ENCODE peak calls at places on chromosomes 12 and 14, in five cellular contexts. A is T-cell, R is GM06990, D is EH, Y is substantia nigra. S is an unnamed sample.
A peak's percentile ranks its signal among the peaks of the same experiment; 100 is the strongest.

GRCh38 chr12:321606-322326 is 59.1 kb upstream of the SLC6A13 start:
- DNase-seq in A (no peak), R (no peak), D (peak; percentile 3), Y (no peak), S (no peak)

GRCh38 chr12:93733358-93733757 is 56.2 kb downstream of the CRADD start:
- DNase-seq in A (no peak), R (no peak), D (no peak), Y (no peak), S (no peak)

GRCh38 chr12:54082402-54082892 is 28.8 kb downstream of the HOXC4 start:
- DNase-seq in A (peak; percentile 57), R (no peak), D (no peak), Y (no peak), S (no peak)

GRCh38 chr12:40325349-40325960 is 100.7 kb downstream of the LRRK2 start:
- DNase-seq in A (no peak), R (peak; percentile 14), D (peak; percentile 34), Y (no peak), S (no peak)

GRCh38 chr12:96719671-96720362 is 187.2 kb upstream of the NEDD1 start:
- DNase-seq in A (peak; percentile 4), R (peak; percentile 54), D (peak; percentile 23), Y (no peak), S (no peak)

GRCh38 chr12:114902665-114903393 is 218.9 kb upstream of the TBX3 start:
- DNase-seq in A (no peak), R (no peak), D (peak; percentile 93), Y (no peak), S (no peak)

GRCh38 chr12:105775351-105775750 is 363.4 kb downstream of the NUAK1 start:
- DNase-seq in A (no peak), R (no peak), D (peak; percentile 82), Y (no peak), S (no peak)

GRCh38 chr12:83826112-83826511 is 1086.5 kb downstream of the SLC6A15 start:
- DNase-seq in A (no peak), R (no peak), D (peak; percentile 57), Y (no peak), S (no peak)

GRCh38 chr14:100524233-100524932 is 62.8 kb downstream of the BEGAIN start:
- DNase-seq in A (no peak), R (no peak), D (no peak), Y (no peak), S (no peak)

GRCh38 chr12:102631274-102631673 is 150.9 kb upstream of the IGF1 start:
- DNase-seq in A (no peak), R (no peak), D (peak; percentile 94), Y (no peak), S (no peak)

GRCh38 chr12:45728625-45729232 is 777 bp upstream of the ARID2 start:
- DNase-seq in A (peak; percentile 97), R (peak; percentile 98), D (peak; percentile 96), Y (peak; percentile 88), S (peak; percentile 97)

GRCh38 chr12:79569679-79570078 is 121.1 kb downstream of the PAWR start:
- DNase-seq in A (no peak), R (no peak), D (no peak), Y (no peak), S (no peak)